ENCODE peak calls at places on chromosomes 2 and 18, in eight cellular contexts. B is adrenal gland; W is prostate gland; X is AG04449; F is CD8-positive, alpha-beta T cell; Y is NB4; D is stomach; A is choroid plexus epithelial cell. O is an unnamed sample.

GRCh38 chr2:127043367-127044164 is 63.4 kb downstream of the BIN1 start:
- DNase-seq in Y (no peak), D (peak; percentile 24), F (no peak), W (no peak), X (no peak), A (no peak), B (no peak), O (no peak)

GRCh38 chr2:222833410-222833809 is 27.4 kb upstream of the ACSL3 start:
- DNase-seq in D (no peak), Y (no peak), A (no peak), B (no peak), W (no peak), X (no peak), F (no peak), O (no peak)

GRCh38 chr2:218230882-218231281 is 13.9 kb downstream of the ARPC2 start:
- DNase-seq in X (no peak), Y (peak; percentile 61), D (peak; percentile 56), F (peak; percentile 19), B (no peak), A (peak; percentile 83), W (no peak), O (no peak)

GRCh38 chr2:118665784-118666529 is 181.5 kb downstream of the EN1 start:
- DNase-seq in F (no peak), A (no peak), D (no peak), B (no peak), Y (no peak), W (no peak), X (no peak), O (no peak)

GRCh38 chr18:40867452-40867851 is 1087.6 kb upstream of the PIK3C3 start:
- DNase-seq in F (no peak), Y (no peak), A (peak; percentile 94), D (no peak), B (no peak), X (peak; percentile 57), W (no peak), O (peak; percentile 12)

GRCh38 chr2:215803150-215803549 is 210.2 kb downstream of the MREG start:
- DNase-seq in A (no peak), X (no peak), W (no peak), F (no peak), B (no peak), D (no peak), Y (no peak), O (no peak)

GRCh38 chr18:73556904-73557303 is 590.7 kb downstream of the FBXO15 start:
- DNase-seq in X (no peak), F (no peak), D (no peak), A (no peak), Y (no peak), W (no peak), B (no peak), O (no peak)

GRCh38 chr18:63848159-63848558 is 39.3 kb upstream of the SERPINB2 start:
- DNase-seq in D (no peak), W (peak; percentile 60), A (peak; percentile 84), X (no peak), Y (peak; percentile 77), F (no peak), B (no peak), O (peak; percentile 44)

GRCh38 chr2:196291873-196292800 is 120.8 kb upstream of the STK17B start:
- DNase-seq in D (no peak), W (peak; percentile 83), Y (no peak), F (no peak), X (no peak), B (peak; percentile 21), A (peak; percentile 69), O (no peak)

GRCh38 chr2:27857417-27858172 is 32.6 kb downstream of the RBKS start:
- DNase-seq in D (no peak), X (peak; percentile 31), Y (no peak), W (no peak), F (no peak), A (peak; percentile 64), B (no peak), O (no peak)

GRCh38 chr2:126722081-126722480 is 66.1 kb downstream of the GYPC start:
- DNase-seq in Y (no peak), D (no peak), W (no peak), B (no peak), F (no peak), A (no peak), X (no peak), O (no peak)

GRCh38 chr2:16661536-16661935 is 4.1 kb downstream of the CYRIA start:
- DNase-seq in W (peak; percentile 89), D (no peak), F (no peak), Y (no peak), B (no peak), A (no peak), X (no peak), O (no peak)

GRCh38 chr2:16661936-16662335 is 3.7 kb downstream of the CYRIA start:
- DNase-seq in W (no peak), D (no peak), Y (no peak), B (no peak), F (no peak), A (no peak), X (no peak), O (no peak)

GRCh38 chr2:16664052-16664731 is 1.4 kb downstream of the CYRIA start:
- DNase-seq in W (peak; percentile 83), B (peak; percentile 59), Y (peak; percentile 75), D (no peak), A (peak; percentile 95), F (no peak), X (no peak), O (no peak)

GRCh38 chr2:16663121-16663905 is 2.3 kb downstream of the CYRIA start:
- DNase-seq in B (no peak), D (no peak), F (no peak), X (no peak), A (no peak), Y (peak; percentile 81), W (no peak), O (no peak)

DNA sequence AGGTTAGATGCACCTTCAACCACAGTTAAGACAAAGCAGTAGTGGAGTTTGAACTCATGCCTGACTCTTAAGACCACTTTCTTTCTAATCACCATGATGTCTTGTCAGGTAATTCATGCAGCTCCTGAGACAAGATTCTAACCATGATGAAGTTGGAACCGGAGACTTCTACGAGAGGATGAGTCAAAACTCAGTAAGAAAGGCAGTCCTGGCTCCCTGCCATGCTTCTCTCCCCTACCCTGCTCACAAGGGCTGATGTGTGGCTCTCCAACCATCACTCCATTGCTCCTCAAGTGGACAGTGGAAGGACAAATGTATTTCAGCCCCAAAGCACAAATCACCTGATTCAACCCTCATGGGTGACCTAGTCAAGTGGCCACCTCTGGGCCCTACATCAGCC is 3.2 kb downstream of the CYRIA start:
- DNase-seq in D (no peak), Y (no peak), A (peak; percentile 87), F (no peak), X (no peak), B (peak; percentile 83), W (no peak), O (no peak)
- H3K4me3 ChIP-seq in D (no peak overlapping the region), Y (no peak overlapping the region), A (no peak overlapping the region), F (no peak overlapping the region), X (no peak overlapping the region), B (no peak overlapping the region), W (no peak overlapping the region), O (no peak overlapping the region)

GRCh38 chr2:71923887-71924533 is 223.7 kb downstream of the CYP26B1 start:
- DNase-seq in B (peak; percentile 72), A (peak; percentile 88), Y (peak; percentile 90), X (no peak), F (peak; percentile 44), W (peak; percentile 69), D (peak; percentile 73), O (no peak)

GRCh38 chr2:71925268-71926097 is 222.2 kb downstream of the CYP26B1 start:
- DNase-seq in X (no peak), F (no peak), A (peak; percentile 52), D (no peak), Y (peak; percentile 96), B (no peak), W (no peak), O (no peak)

GRCh38 chr2:71926860-71927756 is 220.6 kb downstream of the CYP26B1 start:
- DNase-seq in D (no peak), B (no peak), Y (peak; percentile 67), F (no peak), X (no peak), A (no peak), W (no peak), O (no peak)

GRCh38 chr2:71927757-71928715 is 219.6 kb downstream of the CYP26B1 start:
- DNase-seq in D (no peak), B (no peak), X (no peak), A (no peak), F (no peak), W (no peak), Y (peak; percentile 75), O (no peak)

DNA sequence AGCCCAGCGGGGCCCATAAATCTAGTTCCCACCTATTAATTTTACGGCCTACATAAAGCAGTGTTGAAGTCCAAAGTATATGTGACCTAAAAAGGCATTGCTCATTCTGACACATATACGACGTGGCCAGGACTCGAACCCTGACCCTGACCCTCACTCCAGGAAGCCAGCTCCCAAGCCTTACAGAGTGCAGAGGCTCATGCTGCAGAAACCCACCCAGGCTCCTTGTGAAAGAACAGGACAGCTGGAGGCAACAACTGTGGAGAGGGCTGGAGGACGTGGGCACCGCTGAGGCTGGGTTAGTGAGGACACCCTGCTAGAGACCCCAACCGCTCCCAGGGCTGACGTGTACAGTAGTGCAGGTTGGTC is 221.6 kb downstream of the CYP26B1 start:
- DNase-seq in X (no peak), D (no peak), W (no peak), Y (peak; percentile 43), F (no peak), B (no peak), A (no peak), O (no peak)
- TF ChIP-seq CTCF in X (no peak), D (no peak), W (no peak), Y (no peak), F (no peak), B (no peak), A (no peak), O (no peak)

GRCh38 chr2:75607988-75608683 is 38.4 kb upstream of the MRPL19 start:
- DNase-seq in A (peak; percentile 39), X (no peak), D (no peak), W (no peak), B (no peak), F (no peak), Y (no peak), O (no peak)
- H3K4me3 ChIP-seq in A (no peak overlapping the region), X (no peak overlapping the region), D (no peak overlapping the region), W (no peak overlapping the region), B (no peak overlapping the region), F (no peak overlapping the region), Y (no peak overlapping the region), O (no peak overlapping the region)

GRCh38 chr2:157053876-157054275 is 203.6 kb upstream of the GALNT5 start:
- DNase-seq in B (no peak), A (no peak), X (no peak), F (no peak), D (no peak), W (no peak), Y (no peak), O (no peak)

GRCh38 chr2:157058161-157058560 is 199.3 kb upstream of the GALNT5 start:
- DNase-seq in B (no peak), A (no peak), X (no peak), W (no peak), F (no peak), D (no peak), Y (no peak), O (no peak)

GRCh38 chr2:157055660-157056199 is 201.8 kb upstream of the GALNT5 start:
- DNase-seq in W (no peak), F (no peak), X (no peak), Y (peak; percentile 25), A (peak; percentile 78), B (no peak), D (no peak), O (peak; percentile 26)

GRCh38 chr2:157059036-157059435 is 198.5 kb upstream of the GALNT5 start:
- DNase-seq in F (no peak), B (no peak), X (no peak), Y (no peak), A (no peak), W (no peak), D (no peak), O (no peak)

GRCh38 chr2:157056200-157056676 is 201.3 kb upstream of the GALNT5 start:
- DNase-seq in Y (no peak), W (no peak), X (no peak), F (no peak), B (peak; percentile 30), A (peak; percentile 86), D (no peak), O (peak; percentile 63)
- TF ChIP-seq CTCF in Y (no peak), W (no peak), X (no peak), F (no peak), B (no peak), A (no peak), D (no peak), O (no peak)